ENCODE peak calls at places on chromosomes 1 and 21, in four cellular contexts. One of them, this sample, is unnamed.

GRCh38 chr1:6248798-6249731 is 5.1 kb downstream of the HES3 start:
- DNase-seq in choroid plexus epithelial cell: no peak
- DNase-seq in A673: no peak
- DNase-seq in GM20000: no peak
- DNase-seq in this sample: no peak

GRCh38 chr1:150999051-150999674 is 7.5 kb downstream of the MINDY1 start:
- DNase-seq in A673: no peak
- DNase-seq in choroid plexus epithelial cell: peak
- DNase-seq in GM20000: no peak
- DNase-seq in this sample: peak

GRCh38 chr21:37555672-37556261 is 189.2 kb downstream of the DYRK1A start:
- DNase-seq in choroid plexus epithelial cell: no peak
- DNase-seq in GM20000: no peak
- DNase-seq in A673: no peak
- DNase-seq in this sample: no peak

GRCh38 chr1:234729566-234729965 is 119.6 kb upstream of the IRF2BP2 start:
- DNase-seq in A673: no peak
- DNase-seq in GM20000: no peak
- DNase-seq in choroid plexus epithelial cell: no peak
- DNase-seq in this sample: no peak

GRCh38 chr1:240765732-240766363 is 153.9 kb upstream of the GREM2 start:
- DNase-seq in choroid plexus epithelial cell: peak
- DNase-seq in A673: no peak
- DNase-seq in GM20000: no peak
- DNase-seq in this sample: peak

GRCh38 chr1:168783424-168783823 is 54.4 kb upstream of the DPT start:
- DNase-seq in GM20000: no peak
- DNase-seq in choroid plexus epithelial cell: no peak
- DNase-seq in A673: no peak
- DNase-seq in this sample: peak

GRCh38 chr1:184988506-184988905 is 14.2 kb upstream of the NIBAN1 start:
- DNase-seq in choroid plexus epithelial cell: no peak
- DNase-seq in A673: no peak
- DNase-seq in GM20000: no peak
- DNase-seq in this sample: no peak

GRCh38 chr1:180854001-180854400 is 58.7 kb upstream of the KIAA1614 start:
- DNase-seq in choroid plexus epithelial cell: peak
- DNase-seq in GM20000: no peak
- DNase-seq in A673: peak
- DNase-seq in this sample: no peak

GRCh38 chr21:15445327-15445726 is 284.5 kb upstream of the USP25 start:
- DNase-seq in choroid plexus epithelial cell: no peak
- DNase-seq in GM20000: peak
- DNase-seq in A673: no peak
- DNase-seq in this sample: no peak

GRCh38 chr1:227759345-227760300 is 24.4 kb downstream of the SNAP47 start:
- DNase-seq in GM20000: no peak
- DNase-seq in choroid plexus epithelial cell: peak
- DNase-seq in A673: no peak
- DNase-seq in this sample: peak

DNA sequence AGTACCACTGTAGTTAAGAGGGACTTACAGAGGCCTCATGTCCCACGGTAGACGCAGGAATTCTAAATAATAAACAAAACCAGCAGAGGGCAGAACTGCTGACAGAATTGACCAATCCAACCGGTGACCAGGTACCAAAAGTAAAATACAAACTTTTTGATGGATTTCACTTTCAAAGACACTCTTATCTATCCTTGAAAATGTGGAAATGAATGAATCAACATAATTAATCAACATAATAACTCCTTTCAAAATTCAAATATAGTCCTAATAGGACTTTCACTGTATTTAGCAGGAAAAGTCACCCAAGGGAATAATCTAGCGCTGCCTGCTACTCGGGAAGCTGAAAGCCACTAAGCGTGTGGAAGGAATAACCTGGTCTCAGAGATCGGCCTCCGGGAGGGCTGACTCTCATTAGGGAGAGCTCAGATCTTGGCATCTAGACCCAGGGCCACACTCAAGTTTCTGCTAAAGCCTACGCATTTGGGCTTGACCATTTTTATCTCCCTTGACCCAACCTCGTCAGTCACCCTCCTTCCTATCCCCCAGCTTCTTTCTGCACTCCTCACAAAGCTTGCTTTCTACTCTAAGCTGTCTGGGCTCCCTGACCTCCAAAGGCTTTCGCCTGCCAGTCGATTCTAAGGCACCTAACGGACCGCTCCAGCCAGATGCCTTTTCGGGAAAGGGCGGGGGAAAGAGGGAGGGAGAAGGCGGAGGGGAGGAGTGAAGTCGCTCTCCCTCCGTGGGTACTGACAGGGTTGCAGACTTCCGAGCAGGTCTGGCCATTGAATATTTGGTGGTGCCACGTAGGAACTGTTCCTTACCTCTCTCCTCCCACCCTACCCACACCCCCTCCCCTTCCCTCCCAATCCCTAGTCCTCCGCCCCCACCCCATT is 1.6 kb downstream of the COL11A1 start:
- DNase-seq in choroid plexus epithelial cell: peak
- DNase-seq in GM20000: peak
- DNase-seq in A673: peak
- DNase-seq in this sample: peak
- TF ChIP-seq CTCF in choroid plexus epithelial cell: peak
- TF ChIP-seq CTCF in GM20000: no peak
- TF ChIP-seq CTCF in A673: peak
- TF ChIP-seq CTCF in this sample: peak

GRCh38 chr1:43367904-43368645 is at the start of gene ELOVL1:
- DNase-seq in choroid plexus epithelial cell: peak
- DNase-seq in GM20000: peak
- DNase-seq in A673: peak
- DNase-seq in this sample: peak
- TF ChIP-seq CTCF in choroid plexus epithelial cell: peak
- TF ChIP-seq CTCF in GM20000: peak
- TF ChIP-seq CTCF in A673: peak
- TF ChIP-seq CTCF in this sample: peak

GRCh38 chr21:18951291-18952038 is 547.9 kb upstream of the TMPRSS15 start:
- DNase-seq in A673: peak
- DNase-seq in choroid plexus epithelial cell: peak
- DNase-seq in GM20000: no peak
- DNase-seq in this sample: no peak
- TF ChIP-seq CTCF in A673: peak
- TF ChIP-seq CTCF in choroid plexus epithelial cell: peak
- TF ChIP-seq CTCF in GM20000: no peak
- TF ChIP-seq CTCF in this sample: no peak

GRCh38 chr1:29456685-29457084 is 220.4 kb downstream of the PTPRU start:
- DNase-seq in GM20000: no peak
- DNase-seq in choroid plexus epithelial cell: no peak
- DNase-seq in A673: no peak
- DNase-seq in this sample: no peak

GRCh38 chr1:29452463-29453230 is 216.3 kb downstream of the PTPRU start:
- DNase-seq in A673: no peak
- DNase-seq in GM20000: no peak
- DNase-seq in choroid plexus epithelial cell: no peak
- DNase-seq in this sample: no peak

GRCh38 chr1:29455781-29456180 is 219.5 kb downstream of the PTPRU start:
- DNase-seq in GM20000: no peak
- DNase-seq in A673: no peak
- DNase-seq in choroid plexus epithelial cell: no peak
- DNase-seq in this sample: no peak

GRCh38 chr1:29454616-29455380 is 218.5 kb downstream of the PTPRU start:
- DNase-seq in GM20000: no peak
- DNase-seq in choroid plexus epithelial cell: no peak
- DNase-seq in A673: no peak
- DNase-seq in this sample: no peak

GRCh38 chr1:29453502-29454240 is 217.3 kb downstream of the PTPRU start:
- DNase-seq in choroid plexus epithelial cell: peak
- DNase-seq in GM20000: peak
- DNase-seq in A673: peak
- DNase-seq in this sample: peak
- TF ChIP-seq CTCF in choroid plexus epithelial cell: peak
- TF ChIP-seq CTCF in GM20000: no peak
- TF ChIP-seq CTCF in A673: peak
- TF ChIP-seq CTCF in this sample: peak

GRCh38 chr1:98368995-98369394 is 292.5 kb upstream of the SNX7 start:
- DNase-seq in GM20000: no peak
- DNase-seq in choroid plexus epithelial cell: no peak
- DNase-seq in A673: no peak
- DNase-seq in this sample: no peak
- TF ChIP-seq CTCF in GM20000: no peak
- TF ChIP-seq CTCF in choroid plexus epithelial cell: no peak
- TF ChIP-seq CTCF in A673: no peak
- TF ChIP-seq CTCF in this sample: no peak

DNA sequence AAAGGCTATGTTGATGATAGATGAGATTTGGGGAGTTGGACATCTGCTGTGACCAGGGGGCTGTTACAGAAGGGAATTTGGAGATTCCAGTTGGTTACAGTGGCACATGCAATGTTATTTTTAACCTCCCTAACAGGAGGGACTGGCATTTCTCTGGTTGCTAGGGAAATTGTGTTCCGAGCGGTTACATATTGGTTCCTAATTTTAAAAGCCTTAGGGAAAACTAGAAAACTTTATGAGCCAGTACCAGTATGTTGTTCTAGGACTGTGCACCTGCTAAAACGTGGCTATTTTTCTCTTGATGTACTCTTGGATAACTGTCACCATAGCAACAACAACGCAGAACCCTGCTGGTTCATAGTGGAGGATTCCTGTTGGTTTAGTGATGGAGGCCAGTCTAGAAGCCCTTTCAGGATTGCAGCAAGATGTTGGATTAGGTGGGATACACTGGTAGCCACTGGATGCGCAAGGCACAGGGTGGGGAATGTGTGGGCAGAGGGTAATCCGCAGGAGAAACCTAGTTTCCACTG is 69.0 kb upstream of the PGBD5 start:
- DNase-seq in choroid plexus epithelial cell: no peak
- DNase-seq in GM20000: no peak
- DNase-seq in A673: no peak
- DNase-seq in this sample: no peak
- TF ChIP-seq CTCF in choroid plexus epithelial cell: no peak
- TF ChIP-seq CTCF in GM20000: no peak
- TF ChIP-seq CTCF in A673: no peak
- TF ChIP-seq CTCF in this sample: no peak

DNA sequence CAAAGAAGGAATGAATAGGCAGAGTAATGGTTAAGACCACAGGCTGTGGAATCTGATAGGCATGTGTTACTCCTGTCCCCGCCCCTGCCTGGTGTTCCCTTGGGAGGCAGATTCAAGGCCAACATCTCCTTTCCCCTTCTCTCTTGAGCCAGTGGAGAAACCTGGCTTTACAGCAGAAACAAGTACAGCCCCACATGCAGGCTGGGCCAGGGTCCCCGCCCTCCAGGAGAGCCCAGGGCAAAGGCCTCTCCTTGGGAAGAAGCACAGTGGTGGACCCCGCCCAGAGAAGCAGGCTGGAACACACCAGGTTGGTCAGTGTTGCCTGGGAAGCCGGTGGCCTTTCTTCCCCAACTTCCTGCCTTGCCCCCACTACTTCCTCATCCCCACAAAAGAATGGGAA is 6.8 kb downstream of the C1orf167 start:
- DNase-seq in GM20000: no peak
- DNase-seq in choroid plexus epithelial cell: no peak
- DNase-seq in A673: peak
- DNase-seq in this sample: no peak
- TF ChIP-seq CTCF in GM20000: no peak
- TF ChIP-seq CTCF in choroid plexus epithelial cell: no peak
- TF ChIP-seq CTCF in A673: no peak
- TF ChIP-seq CTCF in this sample: no peak

GRCh38 chr21:17492415-17493168 is 20.3 kb upstream of the CXADR start:
- DNase-seq in choroid plexus epithelial cell: peak
- DNase-seq in A673: no peak
- DNase-seq in GM20000: no peak
- DNase-seq in this sample: no peak

GRCh38 chr21:17491716-17492414 is 21.0 kb upstream of the CXADR start:
- DNase-seq in A673: no peak
- DNase-seq in GM20000: no peak
- DNase-seq in choroid plexus epithelial cell: peak
- DNase-seq in this sample: peak

GRCh38 chr21:17497345-17497744 is 15.5 kb upstream of the CXADR start:
- DNase-seq in choroid plexus epithelial cell: peak
- DNase-seq in A673: no peak
- DNase-seq in GM20000: no peak
- DNase-seq in this sample: no peak

GRCh38 chr21:17495680-17496079 is 17.2 kb upstream of the CXADR start:
- DNase-seq in choroid plexus epithelial cell: peak
- DNase-seq in GM20000: no peak
- DNase-seq in A673: no peak
- DNase-seq in this sample: peak

GRCh38 chr21:17494051-17494450 is 18.8 kb upstream of the CXADR start:
- DNase-seq in A673: no peak
- DNase-seq in GM20000: no peak
- DNase-seq in choroid plexus epithelial cell: no peak
- DNase-seq in this sample: no peak
- TF ChIP-seq CTCF in A673: no peak
- TF ChIP-seq CTCF in GM20000: no peak
- TF ChIP-seq CTCF in choroid plexus epithelial cell: no peak
- TF ChIP-seq CTCF in this sample: no peak

This sample was measured in fibroblast of villous mesenchyme.